ENCODE peak calls at places on chromosomes 11 and 22, in ten cellular contexts. V, X, B, E, D, Y, R, F, I and U are unnamed samples.

GRCh38 chr11:122963981-122964380 is 17.7 kb downstream of the BSX start:
- DNase-seq in B (no peak), X (no peak), R (no peak), D (no peak), F (no peak), V (no peak), Y (no peak), I (no peak), E (no peak), U (no peak)

GRCh38 chr22:43923191-43923590 is 414 bp upstream of the PNPLA3 start:
- DNase-seq in D (no peak), R (no peak), E (no peak), Y (no peak), F (no peak), X (no peak), V (no peak), B (no peak), I (no peak), U (peak)

GRCh38 chr22:38843716-38844660 is at the start of gene NPTXR:
- DNase-seq in D (peak), I (no peak), X (no peak), F (no peak), E (peak), B (no peak), Y (no peak), V (peak), R (peak), U (no peak)

GRCh38 chr11:88779551-88779950 is 286.2 kb downstream of the GRM5 start:
- DNase-seq in X (peak), B (no peak), D (no peak), E (no peak), R (no peak), V (no peak), F (peak), I (no peak), Y (no peak), U (peak)

GRCh38 chr11:104028476-104028875 is 8.0 kb upstream of the DDI1 start:
- DNase-seq in F (no peak), R (no peak), V (no peak), E (no peak), I (no peak), B (no peak), X (no peak), Y (no peak), D (no peak), U (no peak)

GRCh38 chr22:50342651-50343540 is at the start of gene PPP6R2:
- DNase-seq in E (peak), V (peak), R (no peak), B (no peak), Y (peak), F (no peak), I (no peak), X (no peak), D (peak), U (peak)

GRCh38 chr22:37897805-37898204 is 8.3 kb upstream of the MICALL1 start:
- DNase-seq in B (no peak), F (no peak), D (no peak), X (no peak), E (no peak), V (no peak), I (no peak), R (no peak), Y (no peak), U (no peak)

GRCh38 chr22:35116817-35117216 is 50.9 kb downstream of the ISX start:
- DNase-seq in R (no peak), X (no peak), Y (no peak), B (no peak), E (no peak), F (no peak), V (no peak), I (no peak), D (no peak), U (no peak)

GRCh38 chr22:24583221-24583971 is 9.5 kb downstream of the LRRC75B start:
- DNase-seq in F (no peak), R (no peak), X (peak), D (no peak), Y (no peak), B (no peak), E (no peak), V (no peak), I (peak), U (no peak)

GRCh38 chr11:131838016-131838415 is 467.6 kb downstream of the NTM start:
- DNase-seq in E (no peak), B (no peak), X (no peak), D (no peak), F (no peak), R (no peak), Y (no peak), I (no peak), V (no peak), U (no peak)

GRCh38 chr11:61008971-61009370 is 37.5 kb downstream of the CD6 start:
- DNase-seq in F (no peak), V (no peak), Y (no peak), D (no peak), R (no peak), E (no peak), X (no peak), B (no peak), I (no peak), U (no peak)

GRCh38 chr11:34044664-34045485 is 6.7 kb upstream of the CAPRIN1 start:
- DNase-seq in B (no peak), R (peak), X (peak), V (no peak), Y (no peak), F (peak), D (no peak), I (no peak), E (peak), U (peak)

GRCh38 chr11:28144808-28145207 is 36.6 kb downstream of the METTL15 start:
- DNase-seq in I (no peak), B (no peak), V (no peak), R (no peak), X (peak), F (no peak), E (no peak), Y (no peak), D (no peak), U (no peak)

GRCh38 chr11:2834893-2835767 is 50.4 kb downstream of the CDKN1C start:
- DNase-seq in B (no peak), X (peak), F (no peak), V (no peak), Y (no peak), D (no peak), E (no peak), I (no peak), R (peak), U (peak)

GRCh38 chr22:49302530-49302929 is 525.1 kb downstream of the BRD1 start:
- DNase-seq in R (no peak), D (no peak), Y (no peak), F (no peak), X (no peak), E (no peak), I (no peak), V (no peak), B (no peak), U (no peak)

GRCh38 chr11:67506426-67507032 is 1.4 kb upstream of the PITPNM1 start:
- DNase-seq in B (no peak), V (no peak), I (no peak), E (no peak), R (no peak), F (no peak), Y (no peak), X (no peak), D (no peak), U (no peak)

GRCh38 chr22:32444068-32444467 is 20.2 kb downstream of the BPIFC start:
- DNase-seq in E (peak), F (no peak), X (peak), V (no peak), I (no peak), B (no peak), R (peak), Y (no peak), D (peak), U (peak)